ENCODE peak calls at places on chromosomes 2 and 18, in nine cellular contexts. One of them, this sample, is unnamed. For H3K4me1, the result is how much of the 10 kb centered on the place peaks cover.

GRCh38 chr2:119160361-119160965 is 1.9 kb upstream of the C1QL2 start:
- DNase-seq in GM12878: no peak
- DNase-seq in fibroblast of lung: no peak
- DNase-seq in neuronal stem cell: no peak
- DNase-seq in lower lobe of right lung: no peak
- DNase-seq in HCT116: no peak
- DNase-seq in mesenchymal stem cell: no peak
- DNase-seq in CD8-positive, alpha-beta T cell: no peak
- DNase-seq in cardiac muscle cell: peak
- DNase-seq in this sample: no peak

GRCh38 chr2:131058214-131058613 is 35.0 kb downstream of the FAM168B start:
- DNase-seq in fibroblast of lung: no peak
- DNase-seq in GM12878: no peak
- DNase-seq in HCT116: no peak
- DNase-seq in lower lobe of right lung: no peak
- DNase-seq in mesenchymal stem cell: no peak
- DNase-seq in neuronal stem cell: no peak
- DNase-seq in CD8-positive, alpha-beta T cell: no peak
- DNase-seq in cardiac muscle cell: no peak
- DNase-seq in this sample: no peak

GRCh38 chr2:166230024-166230723 is 102.4 kb upstream of the SCN1A start:
- DNase-seq in CD8-positive, alpha-beta T cell: no peak
- DNase-seq in mesenchymal stem cell: peak
- DNase-seq in fibroblast of lung: peak
- DNase-seq in GM12878: no peak
- DNase-seq in lower lobe of right lung: no peak
- DNase-seq in neuronal stem cell: no peak
- DNase-seq in HCT116: no peak
- DNase-seq in cardiac muscle cell: peak
- DNase-seq in this sample: no peak

GRCh38 chr18:26656944-26657536 is 108.7 kb upstream of the KCTD1 start:
- DNase-seq in CD8-positive, alpha-beta T cell: no peak
- DNase-seq in lower lobe of right lung: peak
- DNase-seq in neuronal stem cell: peak
- DNase-seq in fibroblast of lung: peak
- DNase-seq in GM12878: no peak
- DNase-seq in mesenchymal stem cell: peak
- DNase-seq in cardiac muscle cell: peak
- DNase-seq in HCT116: no peak
- DNase-seq in this sample: peak

GRCh38 chr2:119475857-119476244 is 44.2 kb downstream of the TMEM37 start:
- DNase-seq in CD8-positive, alpha-beta T cell: no peak
- DNase-seq in GM12878: no peak
- DNase-seq in cardiac muscle cell: no peak
- DNase-seq in mesenchymal stem cell: no peak
- DNase-seq in HCT116: no peak
- DNase-seq in neuronal stem cell: no peak
- DNase-seq in lower lobe of right lung: no peak
- DNase-seq in fibroblast of lung: no peak
- DNase-seq in this sample: no peak

GRCh38 chr2:43854671-43855070 is 15.9 kb downstream of the ABCG8 start:
- DNase-seq in neuronal stem cell: no peak
- DNase-seq in lower lobe of right lung: no peak
- DNase-seq in mesenchymal stem cell: no peak
- DNase-seq in cardiac muscle cell: no peak
- DNase-seq in GM12878: no peak
- DNase-seq in fibroblast of lung: no peak
- DNase-seq in HCT116: no peak
- DNase-seq in CD8-positive, alpha-beta T cell: no peak
- DNase-seq in this sample: no peak

GRCh38 chr2:157055660-157056199 is 201.8 kb upstream of the GALNT5 start:
- DNase-seq in CD8-positive, alpha-beta T cell: no peak
- DNase-seq in HCT116: peak
- DNase-seq in lower lobe of right lung: no peak
- DNase-seq in mesenchymal stem cell: peak
- DNase-seq in GM12878: no peak
- DNase-seq in fibroblast of lung: peak
- DNase-seq in cardiac muscle cell: peak
- DNase-seq in neuronal stem cell: no peak
- DNase-seq in this sample: no peak

GRCh38 chr18:45670281-45670962 is 53.6 kb upstream of the SLC14A1 start:
- DNase-seq in cardiac muscle cell: peak
- DNase-seq in mesenchymal stem cell: peak
- DNase-seq in lower lobe of right lung: no peak
- DNase-seq in CD8-positive, alpha-beta T cell: peak
- DNase-seq in neuronal stem cell: no peak
- DNase-seq in fibroblast of lung: peak
- DNase-seq in HCT116: no peak
- DNase-seq in GM12878: no peak
- DNase-seq in this sample: peak

GRCh38 chr18:52348209-52348608 is 8.2 kb downstream of the DCC start:
- DNase-seq in mesenchymal stem cell: no peak
- DNase-seq in fibroblast of lung: peak
- DNase-seq in GM12878: no peak
- DNase-seq in HCT116: no peak
- DNase-seq in lower lobe of right lung: no peak
- DNase-seq in neuronal stem cell: no peak
- DNase-seq in cardiac muscle cell: no peak
- DNase-seq in CD8-positive, alpha-beta T cell: no peak
- DNase-seq in this sample: no peak

GRCh38 chr2:109459485-109459884 is 154.3 kb downstream of the SEPTIN10 start:
- DNase-seq in cardiac muscle cell: no peak
- DNase-seq in HCT116: no peak
- DNase-seq in neuronal stem cell: no peak
- DNase-seq in fibroblast of lung: peak
- DNase-seq in mesenchymal stem cell: peak
- DNase-seq in GM12878: no peak
- DNase-seq in lower lobe of right lung: no peak
- DNase-seq in CD8-positive, alpha-beta T cell: no peak
- DNase-seq in this sample: peak

GRCh38 chr2:97674396-97674795 is 4.9 kb downstream of the C2orf92 start:
- DNase-seq in CD8-positive, alpha-beta T cell: no peak
- DNase-seq in GM12878: no peak
- DNase-seq in fibroblast of lung: no peak
- DNase-seq in neuronal stem cell: no peak
- DNase-seq in lower lobe of right lung: no peak
- DNase-seq in HCT116: no peak
- DNase-seq in mesenchymal stem cell: no peak
- DNase-seq in cardiac muscle cell: no peak
- DNase-seq in this sample: no peak

DNA sequence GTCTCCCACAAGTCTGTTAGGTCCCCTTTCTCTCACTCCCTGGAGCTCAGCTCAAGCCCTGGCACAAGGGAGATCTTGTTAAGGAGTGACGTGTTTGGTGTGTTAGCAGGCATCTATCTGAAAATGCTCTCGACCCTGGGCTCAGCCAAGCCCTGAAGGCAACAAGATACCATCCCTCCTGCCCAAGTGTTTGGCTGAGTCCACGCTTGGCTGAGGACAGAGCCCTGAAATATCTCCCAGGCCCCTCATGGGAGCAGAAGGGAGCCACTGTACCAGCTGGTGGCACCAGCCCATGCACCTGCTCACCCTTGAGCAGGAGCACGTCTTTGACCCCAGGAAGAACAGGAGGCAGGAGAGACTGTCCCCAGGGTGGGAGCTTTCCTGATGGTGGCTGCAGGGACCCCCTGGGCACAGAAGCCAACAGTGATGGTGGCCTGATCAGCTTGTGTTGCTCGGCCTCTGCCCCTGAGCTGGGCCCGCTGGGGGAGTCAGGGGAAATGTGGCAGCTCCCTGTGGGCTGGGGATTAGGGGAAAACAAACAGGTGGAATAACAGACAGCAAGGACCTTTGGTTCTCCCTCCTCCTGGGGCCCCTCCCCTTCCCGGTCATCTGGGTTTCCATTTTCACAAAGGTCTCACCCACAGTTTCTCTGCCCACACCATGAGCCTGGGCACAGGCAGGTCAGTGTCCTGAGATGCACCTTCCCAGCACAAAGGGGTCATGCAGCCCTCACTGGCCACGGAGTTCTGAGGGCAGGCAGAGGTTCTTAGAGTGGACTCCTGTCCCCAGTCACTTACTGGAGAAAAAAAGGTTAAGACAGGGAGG is 91.6 kb downstream of the RHOB start:
- DNase-seq in CD8-positive, alpha-beta T cell: no peak
- DNase-seq in HCT116: no peak
- DNase-seq in neuronal stem cell: no peak
- DNase-seq in lower lobe of right lung: no peak
- DNase-seq in fibroblast of lung: no peak
- DNase-seq in GM12878: no peak
- DNase-seq in mesenchymal stem cell: no peak
- DNase-seq in cardiac muscle cell: no peak
- DNase-seq in this sample: no peak
- H3K4me1 ChIP-seq in CD8-positive, alpha-beta T cell: under half
- H3K4me1 ChIP-seq in HCT116: under half
- H3K4me1 ChIP-seq in neuronal stem cell: under half
- H3K4me1 ChIP-seq in lower lobe of right lung: under half
- H3K4me1 ChIP-seq in fibroblast of lung: under half
- H3K4me1 ChIP-seq in GM12878: under half
- H3K4me1 ChIP-seq in mesenchymal stem cell: under half
- H3K4me1 ChIP-seq in cardiac muscle cell: under half
- H3K4me1 ChIP-seq in this sample: under half

DNA sequence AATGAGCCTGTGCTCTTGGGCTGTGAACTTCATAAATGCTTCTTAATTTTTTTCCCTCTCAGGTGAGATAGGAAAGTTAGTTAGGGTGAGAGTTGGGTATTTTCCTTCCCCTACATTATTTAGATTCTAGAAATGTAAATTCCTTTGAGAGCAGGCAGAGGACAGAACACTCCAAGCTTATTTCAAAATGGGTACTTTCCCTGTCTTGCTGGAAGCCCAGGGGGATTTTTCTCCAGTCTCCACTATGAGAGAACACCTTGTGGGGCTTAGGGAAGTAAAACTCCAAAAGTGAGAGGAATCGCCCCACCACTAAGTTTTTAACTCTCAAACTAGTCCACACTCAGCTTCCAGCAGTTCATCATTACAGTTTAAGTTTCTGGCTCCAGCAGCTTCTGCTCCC is 253.2 kb upstream of the CTAGE1 start:
- DNase-seq in HCT116: no peak
- DNase-seq in CD8-positive, alpha-beta T cell: no peak
- DNase-seq in mesenchymal stem cell: no peak
- DNase-seq in lower lobe of right lung: no peak
- DNase-seq in GM12878: peak
- DNase-seq in fibroblast of lung: no peak
- DNase-seq in neuronal stem cell: no peak
- DNase-seq in cardiac muscle cell: no peak
- DNase-seq in this sample: no peak
- H3K4me1 ChIP-seq in HCT116: under half
- H3K4me1 ChIP-seq in CD8-positive, alpha-beta T cell: under half
- H3K4me1 ChIP-seq in mesenchymal stem cell: under half
- H3K4me1 ChIP-seq in lower lobe of right lung: under half
- H3K4me1 ChIP-seq in GM12878: under half
- H3K4me1 ChIP-seq in fibroblast of lung: under half
- H3K4me1 ChIP-seq in neuronal stem cell: under half
- H3K4me1 ChIP-seq in cardiac muscle cell: under half
- H3K4me1 ChIP-seq in this sample: under half

GRCh38 chr2:36478999-36479398 is 119.0 kb downstream of the FEZ2 start:
- DNase-seq in GM12878: no peak
- DNase-seq in lower lobe of right lung: no peak
- DNase-seq in HCT116: no peak
- DNase-seq in fibroblast of lung: no peak
- DNase-seq in neuronal stem cell: no peak
- DNase-seq in mesenchymal stem cell: no peak
- DNase-seq in cardiac muscle cell: no peak
- DNase-seq in CD8-positive, alpha-beta T cell: no peak
- DNase-seq in this sample: no peak
- H3K4me1 ChIP-seq in GM12878: under half
- H3K4me1 ChIP-seq in lower lobe of right lung: under half
- H3K4me1 ChIP-seq in HCT116: under half
- H3K4me1 ChIP-seq in fibroblast of lung: under half
- H3K4me1 ChIP-seq in neuronal stem cell: under half
- H3K4me1 ChIP-seq in mesenchymal stem cell: under half
- H3K4me1 ChIP-seq in cardiac muscle cell: under half
- H3K4me1 ChIP-seq in CD8-positive, alpha-beta T cell: under half
- H3K4me1 ChIP-seq in this sample: half or more

DNA sequence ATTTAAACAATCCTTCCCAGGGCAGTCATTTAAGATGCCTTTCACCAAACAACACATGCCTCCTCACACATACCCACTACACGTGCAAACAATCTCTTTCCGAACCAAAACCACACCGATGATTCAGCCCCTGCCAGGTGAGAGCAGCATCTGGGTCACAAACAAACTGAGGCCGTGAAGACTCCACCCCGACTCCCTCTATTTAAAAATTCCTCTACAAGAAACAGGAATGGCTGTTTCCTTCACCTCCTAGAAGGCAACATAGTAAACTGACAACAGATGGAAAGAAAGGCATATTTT is 8.6 kb downstream of the CYB5A start:
- DNase-seq in fibroblast of lung: no peak
- DNase-seq in mesenchymal stem cell: no peak
- DNase-seq in neuronal stem cell: no peak
- DNase-seq in lower lobe of right lung: no peak
- DNase-seq in GM12878: no peak
- DNase-seq in HCT116: no peak
- DNase-seq in cardiac muscle cell: no peak
- DNase-seq in CD8-positive, alpha-beta T cell: no peak
- DNase-seq in this sample: no peak
- H3K4me1 ChIP-seq in fibroblast of lung: under half
- H3K4me1 ChIP-seq in mesenchymal stem cell: under half
- H3K4me1 ChIP-seq in neuronal stem cell: under half
- H3K4me1 ChIP-seq in lower lobe of right lung: half or more
- H3K4me1 ChIP-seq in GM12878: under half
- H3K4me1 ChIP-seq in HCT116: under half
- H3K4me1 ChIP-seq in cardiac muscle cell: under half
- H3K4me1 ChIP-seq in CD8-positive, alpha-beta T cell: under half
- H3K4me1 ChIP-seq in this sample: under half

GRCh38 chr2:161246301-161246700 is 61.9 kb upstream of the PSMD14 start:
- DNase-seq in mesenchymal stem cell: no peak
- DNase-seq in lower lobe of right lung: no peak
- DNase-seq in cardiac muscle cell: no peak
- DNase-seq in HCT116: no peak
- DNase-seq in fibroblast of lung: no peak
- DNase-seq in CD8-positive, alpha-beta T cell: no peak
- DNase-seq in GM12878: no peak
- DNase-seq in neuronal stem cell: no peak
- DNase-seq in this sample: no peak
- H3K4me1 ChIP-seq in mesenchymal stem cell: under half
- H3K4me1 ChIP-seq in lower lobe of right lung: under half
- H3K4me1 ChIP-seq in cardiac muscle cell: under half
- H3K4me1 ChIP-seq in HCT116: under half
- H3K4me1 ChIP-seq in fibroblast of lung: under half
- H3K4me1 ChIP-seq in CD8-positive, alpha-beta T cell: under half
- H3K4me1 ChIP-seq in GM12878: under half
- H3K4me1 ChIP-seq in neuronal stem cell: under half
- H3K4me1 ChIP-seq in this sample: under half

This sample was measured in tibial artery.